ENCODE peak calls at places on chromosomes 12 and 14, in four cellular contexts. N is effector memory CD4-positive, alpha-beta T cell; A is lower lobe of right lung; Z is OCI-LY7. W is an unnamed sample.
A peak's percentile ranks its signal among the peaks of the same experiment; 100 is the strongest.

GRCh38 chr12:82411561-82412230 is 53.4 kb downstream of the METTL25 start:
- DNase-seq in N (no peak), A (no peak), Z (no peak), W (no peak)

GRCh38 chr14:105117710-105118385 is 50.7 kb downstream of the JAG2 start:
- DNase-seq in N (no peak), A (no peak), Z (no peak), W (no peak)

GRCh38 chr12:107667464-107667863 is 18.1 kb upstream of the PWP1 start:
- DNase-seq in N (no peak), A (no peak), Z (no peak), W (no peak)

GRCh38 chr12:58034311-58034710 is 92.9 kb downstream of the ATP23 start:
- DNase-seq in N (no peak), A (no peak), Z (no peak), W (no peak)

GRCh38 chr12:100058482-100059029 is 73.8 kb upstream of the ANKS1B start:
- DNase-seq in N (no peak), A (no peak), Z (no peak), W (no peak)

GRCh38 chr14:24110060-24110459 is 4.5 kb upstream of the DCAF11 start:
- DNase-seq in N (no peak), A (peak; percentile 59), Z (no peak), W (no peak)

GRCh38 chr14:24843494-24843893 is 206.5 kb downstream of the STXBP6 start:
- DNase-seq in N (no peak), A (no peak), Z (peak; percentile 8), W (no peak)

GRCh38 chr14:89269404-89269803 is 147.6 kb downstream of the FOXN3 start:
- DNase-seq in N (no peak), A (no peak), Z (no peak), W (no peak)

GRCh38 chr14:90600619-90601018 is 203.8 kb downstream of the CALM1 start:
- DNase-seq in N (no peak), A (no peak), Z (no peak), W (no peak)

GRCh38 chr12:124478416-124478815 is 89.0 kb downstream of the NCOR2 start:
- DNase-seq in N (no peak), A (no peak), Z (no peak), W (no peak)

GRCh38 chr12:63521706-63522105 is 146.6 kb downstream of the DPY19L2 start:
- DNase-seq in N (no peak), A (no peak), Z (no peak), W (no peak)

GRCh38 chr12:118044577-118044976 is 16.4 kb downstream of the WSB2 start:
- DNase-seq in N (no peak), A (no peak), Z (no peak), W (no peak)

GRCh38 chr12:99453831-99454538 is 193.6 kb upstream of the GARIN6 start:
- DNase-seq in N (no peak), A (no peak), Z (no peak), W (no peak)

GRCh38 chr12:14769462-14769836 is 33.8 kb downstream of the WBP11 start:
- DNase-seq in N (no peak), A (peak; percentile 60), Z (peak; percentile 78), W (no peak)

GRCh38 chr14:22391908-22392307 is 197.1 kb downstream of the DAD1 start:
- DNase-seq in N (no peak), A (peak; percentile 57), Z (peak; percentile 92), W (peak; percentile 43)

GRCh38 chr12:78917513-78917912 is 52.9 kb downstream of the SYT1 start:
- DNase-seq in N (no peak), A (no peak), Z (no peak), W (no peak)

GRCh38 chr14:71623939-71624338 is 308.3 kb upstream of the RGS6 start:
- DNase-seq in N (no peak), A (no peak), Z (no peak), W (no peak)

GRCh38 chr12:39816671-39817185 is 197.1 kb upstream of the ABCD2 start:
- DNase-seq in N (no peak), A (no peak), Z (no peak), W (no peak)

GRCh38 chr14:67943947-67944346 is 124.4 kb downstream of the RAD51B start:
- DNase-seq in N (peak; percentile 29), A (peak; percentile 59), Z (peak; percentile 80), W (peak; percentile 42)

GRCh38 chr12:121295123-121295745 is 1.3 kb downstream of the CAMKK2 start:
- DNase-seq in N (no peak), A (no peak), Z (peak; percentile 58), W (no peak)

GRCh38 chr12:27924350-27925140 is 48.0 kb downstream of the PTHLH start:
- DNase-seq in N (no peak), A (no peak), Z (no peak), W (no peak)

GRCh38 chr12:6736754-6737153 is 12.9 kb downstream of the COPS7A start:
- DNase-seq in N (no peak), A (no peak), Z (no peak), W (no peak)

GRCh38 chr12:62604373-62604772 is 137.7 kb downstream of the MON2 start:
- DNase-seq in N (no peak), A (no peak), Z (no peak), W (no peak)

GRCh38 chr12:30111719-30112118 is 328.0 kb upstream of the TMTC1 start:
- DNase-seq in N (no peak), A (no peak), Z (no peak), W (no peak)

GRCh38 chr12:76037130-76038105 is 5.8 kb upstream of the PHLDA1 start:
- DNase-seq in N (peak; percentile 15), A (no peak), Z (peak; percentile 85), W (no peak)

GRCh38 chr12:106360400-106360994 is 2.9 kb downstream of the POLR3B start:
- DNase-seq in N (no peak), A (no peak), Z (no peak), W (no peak)

GRCh38 chr12:117857632-117858274 is 111.0 kb downstream of the KSR2 start:
- DNase-seq in N (no peak), A (no peak), Z (peak; percentile 51), W (no peak)

GRCh38 chr12:3632256-3633240 is 120.4 kb downstream of the CRACR2A start:
- DNase-seq in N (no peak), A (no peak), Z (no peak), W (no peak)

GRCh38 chr12:121441555-121441954 is 41.6 kb downstream of the RNF34 start:
- DNase-seq in N (no peak), A (no peak), Z (no peak), W (no peak)

GRCh38 chr14:79464468-79464867 is 746.8 kb downstream of the DIO2 start:
- DNase-seq in N (no peak), A (no peak), Z (no peak), W (no peak)

GRCh38 chr14:72318648-72319047 is 386.4 kb downstream of the RGS6 start:
- DNase-seq in N (no peak), A (no peak), Z (no peak), W (no peak)

GRCh38 chr12:104680070-104680469 is 223.3 kb downstream of the CHST11 start:
- DNase-seq in N (no peak), A (no peak), Z (peak; percentile 62), W (no peak)

GRCh38 chr12:25241171-25242020 is 9.3 kb downstream of the KRAS start:
- DNase-seq in N (peak; percentile 6), A (no peak), Z (peak; percentile 66), W (no peak)

GRCh38 chr12:118337194-118337838 is 35.4 kb downstream of the TAOK3 start:
- DNase-seq in N (no peak), A (no peak), Z (no peak), W (no peak)

GRCh38 chr12:26746315-26746714 is 86.7 kb downstream of the ITPR2 start:
- DNase-seq in N (no peak), A (no peak), Z (no peak), W (no peak)

GRCh38 chr12:6996040-6996441 is 22.2 kb downstream of the LPCAT3 start:
- DNase-seq in N (no peak), A (no peak), Z (no peak), W (no peak)

GRCh38 chr12:6783828-6784227 is 5.5 kb upstream of the CD4 start:
- DNase-seq in N (no peak), A (no peak), Z (no peak), W (no peak)

GRCh38 chr14:85159726-85160125 is 370.2 kb upstream of the FLRT2 start:
- DNase-seq in N (no peak), A (no peak), Z (no peak), W (no peak)

DNA sequence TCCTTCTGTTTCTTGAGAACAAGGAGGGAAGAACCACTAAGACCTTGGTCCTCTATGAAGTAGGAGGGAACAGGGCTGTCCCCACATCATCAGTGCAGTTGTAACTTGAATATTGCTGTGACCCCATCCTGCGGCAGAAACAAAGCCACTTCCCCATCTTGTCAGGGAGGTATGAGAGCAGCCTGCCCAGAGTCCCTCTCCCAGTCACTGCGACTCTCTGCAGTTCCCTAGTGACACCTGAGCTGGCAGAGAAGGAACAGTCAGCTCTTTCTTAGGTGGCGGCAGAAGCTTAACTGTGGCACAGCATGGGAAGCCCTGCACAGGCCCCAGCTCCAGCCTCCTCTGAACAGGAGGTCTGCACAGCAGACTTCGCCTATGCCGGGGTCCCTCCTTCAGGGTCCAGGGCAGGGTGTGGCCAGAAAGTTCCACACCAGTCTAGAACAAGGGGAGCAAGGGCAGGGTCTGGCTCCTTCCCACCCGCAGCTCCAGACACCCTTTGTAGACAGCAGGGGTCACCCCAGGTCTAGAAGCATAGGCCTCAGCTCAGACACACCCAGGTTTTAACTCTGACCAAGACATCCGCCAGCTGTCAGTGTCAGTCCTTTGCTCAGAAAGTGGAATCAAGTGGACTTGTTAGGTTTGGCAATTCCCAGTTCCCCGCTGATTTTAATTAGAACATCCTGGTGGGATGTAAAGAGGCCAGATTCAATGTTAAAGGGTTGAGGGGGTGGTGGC is 36.8 kb downstream of the DEGS2 start:
- DNase-seq in N (no peak), A (no peak), Z (no peak), W (no peak)
- H3K27ac ChIP-seq in N (no peak overlapping the region), A (no peak overlapping the region), Z (no peak overlapping the region), W (no peak overlapping the region)

GRCh38 chr14:86363576-86363975 is 833.6 kb downstream of the FLRT2 start:
- DNase-seq in N (no peak), A (no peak), Z (no peak), W (no peak)
- H3K27ac ChIP-seq in N (no peak overlapping the region), A (no peak overlapping the region), Z (no peak overlapping the region), W (no peak overlapping the region)

DNA sequence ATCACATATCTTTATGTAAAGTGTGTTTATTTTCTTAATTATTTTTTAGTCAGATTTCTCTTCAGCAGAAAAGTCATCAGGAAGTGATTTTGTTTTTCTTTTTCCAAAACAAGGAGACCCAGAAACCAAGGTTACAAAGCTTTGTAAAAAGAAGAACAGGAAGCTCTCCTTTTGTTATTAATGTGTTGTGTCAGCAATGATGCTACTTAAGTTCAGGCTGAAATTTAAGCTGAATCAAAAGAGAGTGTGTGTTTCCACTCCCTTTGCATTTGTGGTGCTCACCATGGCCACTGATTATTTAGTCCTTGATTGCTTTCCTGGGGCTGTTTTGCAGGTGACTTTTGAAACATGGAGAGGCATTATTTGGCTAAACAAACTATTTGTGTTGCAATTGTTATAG is 155.3 kb upstream of the ATP2B1 start:
- DNase-seq in N (no peak), A (no peak), Z (peak; percentile 58), W (no peak)
- H3K27ac ChIP-seq in N (peak overlapping the region; percentile 90), A (peak overlapping the region; percentile 80), Z (peak overlapping the region; percentile 78), W (no peak overlapping the region)

GRCh38 chr12:12845794-12846243 is 32.7 kb downstream of the DDX47 start:
- DNase-seq in N (no peak), A (no peak), Z (no peak), W (no peak)
- H3K27ac ChIP-seq in N (no peak overlapping the region), A (no peak overlapping the region), Z (no peak overlapping the region), W (no peak overlapping the region)

GRCh38 chr12:109718390-109718789 is 4.8 kb downstream of the FAM222A start:
- DNase-seq in N (no peak), A (no peak), Z (no peak), W (no peak)
- H3K27ac ChIP-seq in N (no peak overlapping the region), A (no peak overlapping the region), Z (no peak overlapping the region), W (peak overlapping the region; percentile 89)

GRCh38 chr14:94515856-94516255 is 6.6 kb upstream of the SERPINA12 start:
- DNase-seq in N (no peak), A (no peak), Z (no peak), W (no peak)
- H3K27ac ChIP-seq in N (no peak overlapping the region), A (no peak overlapping the region), Z (no peak overlapping the region), W (no peak overlapping the region)

W was measured in substantia nigra.